ENCODE peak calls at places on chromosomes 6 and 20, in seven cellular contexts. Q, R, U, D, T, F and Z are unnamed samples.

GRCh38 chr6:133947302-133947900 is 5.6 kb upstream of the TBPL1 start:
- DNase-seq in Q (no peak), R (no peak), U (no peak), D (no peak), T (no peak), F (no peak), Z (no peak)

GRCh38 chr20:18978311-18978710 is 164.7 kb downstream of the SCP2D1 start:
- DNase-seq in Q (no peak), R (no peak), U (no peak), D (no peak), T (no peak), F (no peak), Z (no peak)

GRCh38 chr20:39596554-39596953 is 634.4 kb downstream of the DHX35 start:
- DNase-seq in Q (no peak), R (no peak), U (no peak), D (no peak), T (no peak), F (no peak), Z (no peak)

GRCh38 chr20:24672181-24672880 is 202.9 kb downstream of the SYNDIG1 start:
- DNase-seq in Q (no peak), R (no peak), U (no peak), D (no peak), T (no peak), F (no peak), Z (peak)

GRCh38 chr6:25337004-25337403 is 57.8 kb downstream of the CARMIL1 start:
- DNase-seq in Q (no peak), R (no peak), U (no peak), D (no peak), T (peak), F (no peak), Z (no peak)

GRCh38 chr20:51767018-51767866 is 948 bp downstream of the ATP9A start:
- DNase-seq in Q (peak), R (peak), U (peak), D (peak), T (peak), F (no peak), Z (peak)

GRCh38 chr20:2692036-2692885 is at the start of gene EBF4:
- DNase-seq in Q (peak), R (no peak), U (peak), D (no peak), T (peak), F (no peak), Z (peak)

GRCh38 chr6:43735642-43736199 is 34.3 kb upstream of the VEGFA start:
- DNase-seq in Q (no peak), R (no peak), U (no peak), D (no peak), T (peak), F (no peak), Z (peak)

GRCh38 chr20:41854765-41855164 is 236.6 kb upstream of the CHD6 start:
- DNase-seq in Q (no peak), R (no peak), U (no peak), D (no peak), T (peak), F (peak), Z (no peak)

GRCh38 chr20:51126337-51126736 is 103.4 kb upstream of the KCNG1 start:
- DNase-seq in Q (no peak), R (no peak), U (no peak), D (no peak), T (peak), F (no peak), Z (no peak)

GRCh38 chr6:43541774-43542471 is 25.0 kb downstream of the POLR1C start:
- DNase-seq in Q (no peak), R (peak), U (no peak), D (no peak), T (no peak), F (no peak), Z (no peak)

DNA sequence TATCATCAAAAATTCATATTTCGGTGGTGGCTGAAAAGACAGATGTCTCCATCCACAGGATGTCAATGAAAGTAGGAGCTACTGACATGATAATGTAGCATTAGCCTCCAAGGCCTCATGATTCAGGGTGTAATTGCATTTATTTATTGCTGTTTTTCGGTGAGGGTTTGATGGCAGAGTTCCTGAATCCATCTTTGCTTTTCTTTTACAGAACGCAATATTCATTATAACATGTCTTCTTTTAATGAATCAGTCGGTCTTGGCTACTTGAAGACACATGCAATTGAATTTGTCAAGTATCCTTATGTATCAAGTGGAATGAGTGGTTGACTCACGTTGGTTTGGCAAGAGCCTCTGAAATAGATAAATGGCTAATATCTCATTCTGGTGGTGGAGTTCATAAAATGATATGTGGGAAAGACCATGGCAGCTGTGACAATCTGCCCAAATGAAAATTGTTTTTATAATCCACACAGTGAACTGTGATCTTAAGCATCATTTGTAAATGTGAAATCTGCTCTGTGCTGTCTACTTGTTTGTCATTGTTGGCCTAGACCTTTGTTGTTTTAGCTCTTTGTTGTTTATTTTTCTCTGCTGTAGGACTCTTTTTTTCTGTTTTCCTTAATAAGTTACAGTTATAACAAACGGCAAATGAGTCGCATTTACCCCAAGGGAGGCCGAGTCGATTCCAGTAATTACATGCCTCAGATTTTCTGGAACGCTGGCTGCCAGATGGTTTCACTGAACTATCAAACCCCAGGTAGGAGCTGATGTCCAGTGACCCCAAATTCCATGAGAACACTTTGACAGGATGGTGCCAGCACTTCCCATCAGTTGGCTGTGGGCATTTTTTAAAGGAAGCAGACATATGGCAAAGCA is 105.7 kb upstream of the LAMP5 start:
- DNase-seq in Q (no peak), R (no peak), U (no peak), D (no peak), T (peak), F (peak), Z (no peak)
- TF ChIP-seq CTCF in Q (no peak), R (no peak), U (no peak), D (peak), T (no peak), F (no peak), Z (no peak)

GRCh38 chr6:49490633-49491032 is 9.1 kb upstream of the GLYATL3 start:
- DNase-seq in Q (no peak), R (no peak), U (no peak), D (no peak), T (no peak), F (no peak), Z (no peak)
- TF ChIP-seq CTCF in Q (no peak), R (no peak), U (no peak), D (no peak), T (no peak), F (no peak), Z (no peak)

GRCh38 chr6:167789358-167789757 is 37.4 kb upstream of the AFDN start:
- DNase-seq in Q (peak), R (no peak), U (no peak), D (no peak), T (no peak), F (no peak), Z (peak)

GRCh38 chr6:167791036-167791779 is 35.5 kb upstream of the AFDN start:
- DNase-seq in Q (no peak), R (no peak), U (peak), D (no peak), T (peak), F (no peak), Z (no peak)

GRCh38 chr6:167794386-167795157 is 32.1 kb upstream of the AFDN start:
- DNase-seq in Q (no peak), R (no peak), U (no peak), D (no peak), T (no peak), F (no peak), Z (no peak)

GRCh38 chr6:167793421-167793820 is 33.3 kb upstream of the AFDN start:
- DNase-seq in Q (no peak), R (no peak), U (no peak), D (no peak), T (no peak), F (peak), Z (no peak)

GRCh38 chr6:167791780-167792478 is 34.8 kb upstream of the AFDN start:
- DNase-seq in Q (no peak), R (no peak), U (no peak), D (no peak), T (no peak), F (no peak), Z (no peak)
- TF ChIP-seq CTCF in Q (no peak), R (no peak), U (no peak), D (no peak), T (no peak), F (no peak), Z (no peak)

DNA sequence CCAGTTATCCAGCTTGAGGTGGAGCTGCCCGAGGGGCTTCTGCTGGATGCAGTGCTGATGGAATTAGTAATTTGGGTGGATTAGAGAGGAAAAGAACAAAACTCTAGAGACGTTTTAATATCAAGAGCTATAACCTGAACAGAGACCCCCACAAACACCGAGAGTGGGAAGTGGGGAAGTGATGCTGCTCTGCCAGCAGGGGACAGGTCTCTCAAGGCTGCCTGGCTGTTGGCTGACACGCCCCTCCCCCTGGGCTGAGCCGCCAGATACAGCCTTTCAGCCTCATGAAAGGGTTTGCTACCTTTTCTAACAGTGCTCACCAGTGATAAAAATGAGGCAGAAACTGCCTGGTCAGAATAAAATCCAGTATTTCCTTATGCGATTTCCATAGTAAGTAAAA is 9.6 kb downstream of the LEMD2 start:
- DNase-seq in Q (peak), R (no peak), U (no peak), D (no peak), T (no peak), F (no peak), Z (no peak)
- TF ChIP-seq CTCF in Q (peak), R (no peak), U (no peak), D (no peak), T (no peak), F (peak), Z (no peak)

DNA sequence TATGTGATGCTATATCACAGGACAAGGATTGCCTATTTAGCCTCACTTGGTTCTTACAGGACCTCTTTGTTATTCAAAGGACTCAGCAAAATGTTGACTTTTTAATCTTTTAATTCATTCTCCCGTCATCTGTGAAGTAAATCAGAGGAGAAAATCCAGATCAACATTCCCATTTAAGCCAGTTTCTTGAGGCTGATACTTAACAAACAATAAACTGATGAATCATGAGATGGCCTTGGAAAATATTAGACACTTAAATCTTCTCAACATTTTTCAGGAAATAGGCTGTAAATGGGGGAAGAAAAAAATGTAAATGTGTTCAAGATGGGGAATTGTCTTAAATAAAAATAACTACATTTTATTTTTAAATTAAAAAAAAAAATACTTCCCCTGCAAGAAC is 55.9 kb upstream of the UBR2 start:
- DNase-seq in Q (no peak), R (no peak), U (no peak), D (no peak), T (no peak), F (no peak), Z (no peak)
- TF ChIP-seq CTCF in Q (no peak), R (no peak), U (no peak), D (no peak), T (no peak), F (no peak), Z (no peak)

GRCh38 chr6:17091122-17091521 is 10.7 kb upstream of the STMND1 start:
- DNase-seq in Q (peak), R (no peak), U (no peak), D (no peak), T (peak), F (no peak), Z (no peak)
- TF ChIP-seq CTCF in Q (peak), R (no peak), U (no peak), D (no peak), T (peak), F (peak), Z (no peak)

GRCh38 chr20:36384022-36384619 is 78.0 kb downstream of the DLGAP4 start:
- DNase-seq in Q (peak), R (peak), U (peak), D (no peak), T (peak), F (peak), Z (no peak)
- TF ChIP-seq CTCF in Q (peak), R (no peak), U (no peak), D (no peak), T (peak), F (no peak), Z (no peak)

DNA sequence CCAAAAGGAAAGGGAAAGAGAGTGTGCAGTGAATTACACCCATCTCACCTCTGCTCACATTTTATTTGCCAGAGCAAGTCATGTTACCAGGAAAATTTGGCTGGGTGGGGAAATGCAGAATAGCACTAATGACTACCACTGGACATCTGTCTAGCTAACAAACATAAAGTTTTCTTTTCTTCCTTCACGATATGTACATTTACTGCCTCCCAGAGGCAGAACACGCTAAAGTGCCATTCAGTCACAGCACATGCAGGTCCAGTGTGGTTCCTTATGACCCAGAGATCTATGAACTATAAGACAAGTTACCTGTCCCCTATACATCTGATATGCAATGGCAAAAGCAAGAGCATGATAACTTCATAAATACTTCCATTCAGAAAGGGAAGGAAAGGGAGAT is 194.1 kb downstream of the OGFRL1 start:
- DNase-seq in Q (no peak), R (peak), U (no peak), D (no peak), T (peak), F (peak), Z (no peak)
- TF ChIP-seq CTCF in Q (no peak), R (no peak), U (no peak), D (no peak), T (peak), F (peak), Z (no peak)

GRCh38 chr20:59933296-59933848 is at the start of gene SYCP2:
- DNase-seq in Q (no peak), R (peak), U (peak), D (peak), T (peak), F (peak), Z (peak)

GRCh38 chr20:59935457-59936185 is 2.2 kb upstream of the SYCP2 start:
- DNase-seq in Q (no peak), R (no peak), U (no peak), D (no peak), T (no peak), F (no peak), Z (no peak)

GRCh38 chr20:59932616-59933295 is 681 bp downstream of the SYCP2 start:
- DNase-seq in Q (no peak), R (no peak), U (no peak), D (no peak), T (no peak), F (no peak), Z (no peak)

GRCh38 chr20:59931511-59932312 is 1.7 kb downstream of the SYCP2 start:
- DNase-seq in Q (no peak), R (no peak), U (no peak), D (no peak), T (no peak), F (no peak), Z (no peak)

DNA sequence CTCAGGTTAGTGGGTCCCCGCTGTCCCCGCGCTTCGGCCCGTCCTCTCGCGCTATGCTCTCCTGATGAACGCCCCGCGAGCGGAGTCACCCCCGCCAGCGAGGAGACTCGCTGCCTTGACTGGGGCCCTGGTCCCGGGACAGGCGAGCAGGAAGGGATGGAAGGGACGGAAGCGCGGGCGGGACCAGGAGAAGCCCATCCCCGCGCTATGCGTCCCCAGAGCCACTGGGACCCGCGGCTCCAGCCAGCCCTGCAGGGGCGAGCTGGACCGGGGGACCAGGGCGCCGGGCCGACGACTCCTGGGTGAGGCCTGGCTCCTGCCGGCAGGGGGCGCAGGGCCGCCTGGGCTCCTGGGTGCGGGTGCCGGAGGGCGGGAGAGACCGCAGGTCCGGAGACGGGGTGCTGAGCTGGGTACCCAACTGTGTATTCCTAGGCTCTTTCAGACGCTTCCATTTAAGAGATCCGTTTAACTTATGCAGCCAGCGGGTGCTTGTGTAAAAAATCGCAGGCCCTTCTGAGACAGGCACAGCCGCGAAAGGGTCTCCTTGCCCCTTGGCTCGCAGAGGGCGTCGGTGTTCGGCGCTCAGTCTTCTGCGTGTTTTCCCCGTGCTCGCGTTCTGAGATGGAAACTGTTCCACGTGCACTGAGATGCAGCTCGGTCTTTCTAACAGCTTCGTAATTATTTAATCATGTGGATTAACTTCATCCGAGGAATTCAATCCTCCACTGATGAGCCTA is 580 bp upstream of the SYCP2 start:
- DNase-seq in Q (peak), R (peak), U (peak), D (peak), T (peak), F (peak), Z (peak)
- TF ChIP-seq CTCF in Q (peak), R (peak), U (peak), D (peak), T (peak), F (peak), Z (peak)